ENCODE peak calls at places on chromosomes 2 and 18, in four cellular contexts. One of them, this sample, is unnamed.

GRCh38 chr2:29182920-29183319 is 67.7 kb downstream of the CLIP4 start:
- DNase-seq in HT1080: no peak
- DNase-seq in cerebellum: no peak
- DNase-seq in NCI-H2029 treated with DMSO at 0.1 percent for 48 hours: no peak
- DNase-seq in this sample: no peak

GRCh38 chr2:217746741-217747287 is 256.0 kb downstream of the TNS1 start:
- DNase-seq in HT1080: peak
- DNase-seq in cerebellum: no peak
- DNase-seq in NCI-H2029 treated with DMSO at 0.1 percent for 48 hours: no peak
- DNase-seq in this sample: no peak

GRCh38 chr2:47334356-47335136 is 68.4 kb upstream of the MSH2 start:
- DNase-seq in HT1080: no peak
- DNase-seq in cerebellum: no peak
- DNase-seq in NCI-H2029 treated with DMSO at 0.1 percent for 48 hours: no peak
- DNase-seq in this sample: peak

GRCh38 chr18:49343179-49343578 is 117.3 kb downstream of the DYM start:
- DNase-seq in HT1080: no peak
- DNase-seq in cerebellum: no peak
- DNase-seq in NCI-H2029 treated with DMSO at 0.1 percent for 48 hours: no peak
- DNase-seq in this sample: no peak

GRCh38 chr2:228541794-228542193 is 360.3 kb upstream of the SPHKAP start:
- DNase-seq in HT1080: peak
- DNase-seq in cerebellum: no peak
- DNase-seq in NCI-H2029 treated with DMSO at 0.1 percent for 48 hours: no peak
- DNase-seq in this sample: no peak

GRCh38 chr2:236968101-236968886 is 117.4 kb upstream of the COPS8 start:
- DNase-seq in HT1080: no peak
- DNase-seq in cerebellum: no peak
- DNase-seq in NCI-H2029 treated with DMSO at 0.1 percent for 48 hours: no peak
- DNase-seq in this sample: no peak

GRCh38 chr18:59718108-59719057 is 21.2 kb upstream of the CCBE1 start:
- DNase-seq in HT1080: peak
- DNase-seq in cerebellum: no peak
- DNase-seq in NCI-H2029 treated with DMSO at 0.1 percent for 48 hours: no peak
- DNase-seq in this sample: peak

GRCh38 chr2:201909961-201910361 is 103.6 kb downstream of the CDK15 start:
- DNase-seq in HT1080: peak
- DNase-seq in cerebellum: no peak
- DNase-seq in NCI-H2029 treated with DMSO at 0.1 percent for 48 hours: no peak
- DNase-seq in this sample: no peak

GRCh38 chr18:39415471-39415870 is 1849.9 kb upstream of the CELF4 start:
- DNase-seq in HT1080: no peak
- DNase-seq in cerebellum: no peak
- DNase-seq in NCI-H2029 treated with DMSO at 0.1 percent for 48 hours: no peak
- DNase-seq in this sample: no peak

GRCh38 chr2:207487650-207488315 is 42.0 kb upstream of the CREB1 start:
- DNase-seq in HT1080: peak
- DNase-seq in cerebellum: no peak
- DNase-seq in NCI-H2029 treated with DMSO at 0.1 percent for 48 hours: no peak
- DNase-seq in this sample: peak

GRCh38 chr2:7333970-7334493 is 416.8 kb downstream of the RNF144A start:
- DNase-seq in HT1080: no peak
- DNase-seq in cerebellum: no peak
- DNase-seq in NCI-H2029 treated with DMSO at 0.1 percent for 48 hours: no peak
- DNase-seq in this sample: no peak

This sample was measured in mesendoderm.